ENCODE peak calls at places on chromosome 13, in nine cellular contexts. U, R, M, Z, B, Y, X, C and H are unnamed samples.

GRCh38 chr13:91719033-91719432 is 320.6 kb downstream of the GPC5 start:
- DNase-seq in U (no peak), R (no peak), M (no peak), Z (peak; percentile 2), B (no peak), Y (no peak), X (no peak), C (no peak), H (no peak)

GRCh38 chr13:80339841-80340642 is 884 bp downstream of the SPRY2 start:
- DNase-seq in U (peak; percentile 59), R (peak; percentile 52), M (peak; percentile 88), Z (peak; percentile 36), B (no peak), Y (no peak), X (no peak), C (peak; percentile 67), H (peak; percentile 47)

GRCh38 chr13:95677564-95678386 is 836 bp downstream of the DNAJC3 start:
- DNase-seq in U (peak; percentile 14), R (no peak), M (no peak), Z (peak; percentile 42), B (no peak), Y (no peak), X (no peak), C (peak; percentile 57), H (no peak)

GRCh38 chr13:36555151-36555986 is 118.5 kb upstream of the SERTM1 start:
- DNase-seq in U (no peak), R (no peak), M (no peak), Z (no peak), B (no peak), Y (no peak), X (no peak), C (no peak), H (no peak)

GRCh38 chr13:68234278-68234677 is 1004.1 kb upstream of the PCDH9 start:
- DNase-seq in U (peak; percentile 5), R (no peak), M (no peak), Z (peak; percentile 6), B (no peak), Y (no peak), X (no peak), C (no peak), H (no peak)

GRCh38 chr13:109945206-109945960 is 159.0 kb upstream of the IRS2 start:
- DNase-seq in U (no peak), R (no peak), M (no peak), Z (peak; percentile 96), B (no peak), Y (peak; percentile 76), X (no peak), C (no peak), H (no peak)

GRCh38 chr13:38202730-38203129 is 146.9 kb upstream of the UFM1 start:
- DNase-seq in U (no peak), R (no peak), M (no peak), Z (peak; percentile 74), B (no peak), Y (no peak), X (no peak), C (no peak), H (no peak)

GRCh38 chr13:48994731-48995130 is 19.0 kb downstream of the FNDC3A start:
- DNase-seq in U (no peak), R (no peak), M (no peak), Z (peak; percentile 39), B (no peak), Y (no peak), X (no peak), C (no peak), H (no peak)

GRCh38 chr13:97574926-97575325 is 141.0 kb downstream of the RAP2A start:
- DNase-seq in U (peak; percentile 43), R (peak; percentile 21), M (no peak), Z (peak; percentile 51), B (no peak), Y (no peak), X (peak; percentile 8), C (peak; percentile 41), H (peak; percentile 26)

GRCh38 chr13:101942038-101942437 is 459.8 kb downstream of the FGF14 start:
- DNase-seq in U (peak; percentile 66), R (no peak), M (no peak), Z (peak; percentile 63), B (no peak), Y (peak; percentile 45), X (peak; percentile 31), C (peak; percentile 23), H (no peak)

GRCh38 chr13:105773241-105773640 is 762.2 kb downstream of the EFNB2 start:
- DNase-seq in U (no peak), R (no peak), M (no peak), Z (no peak), B (no peak), Y (no peak), X (peak; percentile 35), C (no peak), H (no peak)

GRCh38 chr13:66714795-66715194 is 515.3 kb downstream of the PCDH9 start:
- DNase-seq in U (no peak), R (no peak), M (no peak), Z (no peak), B (no peak), Y (no peak), X (no peak), C (no peak), H (no peak)
- TF ChIP-seq CTCF in U (peak; percentile 22), R (no peak), M (no peak), Z (peak; percentile 22), B (no peak), Y (peak; percentile 49), X (peak; percentile 34), C (no peak), H (no peak)

DNA sequence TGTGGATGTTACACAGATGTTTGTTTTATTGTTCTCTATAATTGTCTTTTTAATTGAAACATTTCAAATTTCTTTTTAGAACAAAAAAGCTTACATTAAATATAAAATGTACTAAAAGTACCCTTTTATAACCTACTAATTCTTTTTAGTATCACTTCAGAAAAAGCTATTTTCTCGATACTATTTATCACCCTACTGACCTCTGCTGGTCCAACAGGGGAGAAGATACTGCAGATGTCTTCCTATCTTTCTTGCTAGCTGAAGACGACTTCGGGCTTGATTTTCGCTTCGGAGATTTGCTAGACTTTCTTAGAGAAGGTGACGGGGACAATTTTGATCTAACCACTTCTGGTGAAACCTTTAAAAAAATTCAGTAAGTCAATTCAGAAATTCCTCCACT is 42.4 kb downstream of the ZC3H13 start:
- DNase-seq in U (no peak), R (no peak), M (no peak), Z (peak; percentile 17), B (no peak), Y (no peak), X (no peak), C (no peak), H (no peak)
- TF ChIP-seq CTCF in U (peak; percentile 30), R (peak; percentile 26), M (no peak), Z (peak; percentile 45), B (no peak), Y (no peak), X (peak; percentile 40), C (no peak), H (no peak)

GRCh38 chr13:20624213-20624612 is 57.3 kb downstream of the IFT88 start:
- DNase-seq in U (no peak), R (no peak), M (no peak), Z (no peak), B (no peak), Y (no peak), X (no peak), C (no peak), H (no peak)
- TF ChIP-seq CTCF in U (no peak), R (no peak), M (no peak), Z (no peak), B (no peak), Y (no peak), X (no peak), C (no peak), H (no peak)

DNA sequence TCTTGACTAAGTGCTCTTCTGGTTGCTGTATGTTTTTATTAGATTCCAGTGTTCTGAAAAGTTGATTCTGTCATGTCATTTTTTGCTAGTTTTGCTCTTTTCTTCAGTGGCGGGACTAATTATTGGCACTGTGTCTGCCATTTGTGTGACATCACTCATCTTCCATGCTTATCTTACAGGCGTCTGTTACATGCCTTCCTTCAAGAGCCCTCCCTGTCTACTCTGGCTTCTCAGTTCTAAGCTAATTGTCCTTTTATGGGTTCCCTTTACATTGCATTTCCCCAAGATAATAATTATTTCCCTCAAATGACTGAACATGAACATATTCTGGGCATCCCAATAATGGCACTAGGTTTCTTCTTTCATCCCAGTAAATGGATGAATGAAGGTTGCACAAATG is 459.1 kb downstream of the DCT start:
- DNase-seq in U (no peak), R (no peak), M (no peak), Z (no peak), B (no peak), Y (no peak), X (no peak), C (no peak), H (no peak)
- TF ChIP-seq CTCF in U (no peak), R (no peak), M (no peak), Z (no peak), B (no peak), Y (no peak), X (no peak), C (no peak), H (no peak)